ENCODE peak calls at places on chromosomes 6 and 20, in five cellular contexts. One of them, this sample, is unnamed.

GRCh38 chr6:11053307-11053706 is 9.2 kb upstream of the ELOVL2 start:
- DNase-seq in OCI-LY7: no peak
- DNase-seq in NCI-H774: no peak
- DNase-seq in colonic mucosa: no peak
- DNase-seq in H9: no peak
- DNase-seq in this sample: no peak

GRCh38 chr20:53989401-53989800 is 81.0 kb downstream of the BCAS1 start:
- DNase-seq in OCI-LY7: no peak
- DNase-seq in NCI-H774: no peak
- DNase-seq in colonic mucosa: no peak
- DNase-seq in H9: no peak
- DNase-seq in this sample: no peak

GRCh38 chr6:168341280-168341679 is 21.7 kb upstream of the DACT2 start:
- DNase-seq in OCI-LY7: no peak
- DNase-seq in NCI-H774: no peak
- DNase-seq in colonic mucosa: no peak
- DNase-seq in H9: no peak
- DNase-seq in this sample: no peak

GRCh38 chr6:40542175-40542764 is 44.9 kb downstream of the LRFN2 start:
- DNase-seq in OCI-LY7: no peak
- DNase-seq in NCI-H774: no peak
- DNase-seq in colonic mucosa: no peak
- DNase-seq in H9: peak
- DNase-seq in this sample: peak

GRCh38 chr6:99590728-99591672 is 15.6 kb upstream of the PRDM13 start:
- DNase-seq in OCI-LY7: no peak
- DNase-seq in NCI-H774: no peak
- DNase-seq in colonic mucosa: no peak
- DNase-seq in H9: peak
- DNase-seq in this sample: peak

GRCh38 chr6:71533939-71534379 is 245.3 kb downstream of the OGFRL1 start:
- DNase-seq in OCI-LY7: peak
- DNase-seq in NCI-H774: no peak
- DNase-seq in colonic mucosa: no peak
- DNase-seq in H9: no peak
- DNase-seq in this sample: no peak

GRCh38 chr20:54172856-54173652 is 732 bp downstream of the CYP24A1 start:
- DNase-seq in OCI-LY7: no peak
- DNase-seq in NCI-H774: no peak
- DNase-seq in colonic mucosa: peak
- DNase-seq in H9: peak
- DNase-seq in this sample: peak

GRCh38 chr6:81981812-81982211 is 229.3 kb upstream of the TENT5A start:
- DNase-seq in OCI-LY7: no peak
- DNase-seq in NCI-H774: no peak
- DNase-seq in colonic mucosa: no peak
- DNase-seq in H9: no peak
- DNase-seq in this sample: no peak

GRCh38 chr6:22152871-22153270 is 144.0 kb downstream of the PRL start:
- DNase-seq in OCI-LY7: no peak
- DNase-seq in NCI-H774: peak
- DNase-seq in colonic mucosa: no peak
- DNase-seq in H9: no peak
- DNase-seq in this sample: no peak

GRCh38 chr20:9514461-9515210 is at the start of gene LAMP5:
- DNase-seq in OCI-LY7: no peak
- DNase-seq in NCI-H774: no peak
- DNase-seq in colonic mucosa: no peak
- DNase-seq in H9: peak
- DNase-seq in this sample: peak

GRCh38 chr6:119284861-119285521 is 64.6 kb downstream of the MAN1A1 start:
- DNase-seq in OCI-LY7: peak
- DNase-seq in NCI-H774: no peak
- DNase-seq in colonic mucosa: no peak
- DNase-seq in H9: peak
- DNase-seq in this sample: peak

GRCh38 chr20:51457281-51457932 is 85.1 kb downstream of the NFATC2 start:
- DNase-seq in OCI-LY7: peak
- DNase-seq in NCI-H774: no peak
- DNase-seq in colonic mucosa: peak
- DNase-seq in H9: no peak
- DNase-seq in this sample: peak

GRCh38 chr6:156988276-156989158 is 211.3 kb downstream of the ARID1B start:
- DNase-seq in OCI-LY7: peak
- DNase-seq in NCI-H774: no peak
- DNase-seq in colonic mucosa: peak
- DNase-seq in H9: no peak
- DNase-seq in this sample: peak

GRCh38 chr6:156379946-156380707 is 397.1 kb upstream of the ARID1B start:
- DNase-seq in OCI-LY7: no peak
- DNase-seq in NCI-H774: no peak
- DNase-seq in colonic mucosa: no peak
- DNase-seq in H9: no peak
- DNase-seq in this sample: no peak

GRCh38 chr6:16481680-16482079 is 243.3 kb downstream of the GMPR start:
- DNase-seq in OCI-LY7: no peak
- DNase-seq in NCI-H774: no peak
- DNase-seq in colonic mucosa: no peak
- DNase-seq in H9: no peak
- DNase-seq in this sample: no peak

GRCh38 chr20:45518282-45518681 is 2.9 kb upstream of the SPINT3 start:
- DNase-seq in OCI-LY7: no peak
- DNase-seq in NCI-H774: no peak
- DNase-seq in colonic mucosa: no peak
- DNase-seq in H9: no peak
- DNase-seq in this sample: no peak

GRCh38 chr20:44572551-44573500 is 9.6 kb upstream of the PKIG start:
- DNase-seq in OCI-LY7: peak
- DNase-seq in NCI-H774: no peak
- DNase-seq in colonic mucosa: no peak
- DNase-seq in H9: no peak
- DNase-seq in this sample: no peak

This sample was measured in neural progenitor cell.